ENCODE peak calls at places on chromosomes 12 and 14, in six cellular contexts. V is AG08396; Q is CD4-positive, CD25-positive, alpha-beta regulatory T cell; C is pulmonary artery endothelial cell; J is NCI-H460; A is substantia nigra. U is an unnamed sample.

GRCh38 chr14:69054030-69054429 is 74.9 kb upstream of the ACTN1 start:
- DNase-seq in V (no peak), J (no peak), C (no peak), Q (no peak), A (peak), U (no peak)

GRCh38 chr14:104802913-104803184 is 1.9 kb downstream of the ZBTB42 start:
- DNase-seq in C (no peak), J (no peak), Q (no peak), V (no peak), A (no peak), U (no peak)

GRCh38 chr14:56812364-56813103 is 2.3 kb upstream of the OTX2 start:
- DNase-seq in C (no peak), A (no peak), J (no peak), Q (no peak), V (no peak), U (no peak)

GRCh38 chr12:123532021-123532420 is 1.5 kb downstream of the RILPL1 start:
- DNase-seq in J (no peak), Q (no peak), V (no peak), A (no peak), C (peak), U (no peak)

GRCh38 chr12:48022676-48023385 is 18.6 kb upstream of the COL2A1 start:
- DNase-seq in V (no peak), C (no peak), Q (no peak), A (no peak), J (no peak), U (no peak)

GRCh38 chr12:125191361-125192087 is 126.3 kb downstream of the AACS start:
- DNase-seq in A (no peak), C (no peak), Q (no peak), V (no peak), J (no peak), U (no peak)

GRCh38 chr14:94945615-94946014 is 175.7 kb upstream of the GSC start:
- DNase-seq in V (no peak), C (no peak), J (no peak), Q (peak), A (no peak), U (no peak)

GRCh38 chr12:122166422-122167327 is 7.3 kb downstream of the IL31 start:
- DNase-seq in C (no peak), J (no peak), Q (no peak), V (no peak), A (no peak), U (no peak)

GRCh38 chr14:68888883-68889282 is 90.2 kb downstream of the ACTN1 start:
- DNase-seq in A (no peak), V (no peak), C (no peak), J (no peak), Q (no peak), U (no peak)

GRCh38 chr12:72274926-72275325 is 2.8 kb downstream of the TRHDE start:
- DNase-seq in V (peak), J (no peak), Q (no peak), C (no peak), A (no peak), U (no peak)

GRCh38 chr12:51242896-51243295 is 4.3 kb downstream of the DAZAP2 start:
- DNase-seq in A (no peak), C (no peak), J (no peak), V (no peak), Q (no peak), U (no peak)

GRCh38 chr14:47619397-47619796 is 56.0 kb downstream of the MDGA2 start:
- DNase-seq in A (no peak), V (no peak), Q (no peak), C (no peak), J (no peak), U (no peak)

GRCh38 chr12:46711756-46712155 is 114.0 kb downstream of the SLC38A4 start:
- DNase-seq in A (no peak), C (no peak), Q (no peak), J (no peak), V (no peak), U (no peak)

GRCh38 chr12:14946856-14947255 is 8.5 kb upstream of the ERP27 start:
- DNase-seq in A (no peak), Q (no peak), J (no peak), C (no peak), V (no peak), U (no peak)

GRCh38 chr12:68536885-68537284 is 73.8 kb upstream of the RAP1B start:
- DNase-seq in V (no peak), Q (no peak), J (no peak), A (no peak), C (no peak), U (no peak)

GRCh38 chr14:101249676-101250036 is 311.6 kb upstream of the DIO3 start:
- DNase-seq in Q (no peak), V (no peak), A (no peak), J (no peak), C (no peak), U (no peak)

GRCh38 chr14:103123634-103124500 is 606 bp downstream of the TNFAIP2 start:
- DNase-seq in J (no peak), A (no peak), Q (no peak), V (peak), C (no peak), U (peak)

GRCh38 chr12:111298583-111299436 is 70.1 kb downstream of the PHETA1 start:
- DNase-seq in C (peak), J (peak), V (peak), A (peak), Q (peak), U (no peak)

GRCh38 chr14:101018561-101019290 is 115.2 kb upstream of the RTL1 start:
- DNase-seq in J (no peak), A (no peak), Q (no peak), C (no peak), V (no peak), U (no peak)

GRCh38 chr12:6452245-6452731 is 446 bp downstream of the TAPBPL start:
- DNase-seq in C (no peak), V (no peak), A (no peak), Q (no peak), J (no peak), U (peak)

GRCh38 chr14:57732886-57733285 is 133.0 kb downstream of the SLC35F4 start:
- DNase-seq in A (no peak), J (no peak), Q (no peak), C (peak), V (no peak), U (no peak)

GRCh38 chr12:3553681-3554546 is 62.9 kb downstream of the PRMT8 start:
- DNase-seq in A (no peak), Q (no peak), J (no peak), C (no peak), V (no peak), U (no peak)

GRCh38 chr14:91158091-91158790 is 44.4 kb downstream of the DGLUCY start:
- DNase-seq in Q (no peak), J (no peak), C (no peak), A (no peak), V (no peak), U (no peak)

GRCh38 chr12:47307680-47308399 is 228.1 kb upstream of the AMIGO2 start:
- DNase-seq in J (peak), Q (peak), A (no peak), C (peak), V (peak), U (no peak)

GRCh38 chr12:89701606-89702206 is 6.9 kb downstream of the ATP2B1 start:
- DNase-seq in Q (no peak), V (no peak), J (no peak), A (no peak), C (no peak), U (no peak)

U was measured in tibial nerve.